ENCODE peak calls at places on chromosomes 4 and X, in eight cellular contexts. B is type B pancreatic cell, J is fibroblast of lung, L is fibroblast of the aortic adventitia, O is cardiac fibroblast, E is tibial artery, S is progenitor cell of endocrine pancreas, T is brain microvascular endothelial cell. H is an unnamed sample.

GRCh38 chrX:67583171-67583570 is 39.4 kb downstream of the AR start:
- DNase-seq in B (no peak), J (no peak), L (no peak), O (no peak), E (no peak), S (no peak), T (no peak), H (no peak)

GRCh38 chr4:54929459-54929858 is 195.9 kb downstream of the KDR start:
- DNase-seq in B (no peak), J (no peak), L (no peak), O (peak), E (no peak), S (no peak), T (no peak), H (no peak)

GRCh38 chr4:1276984-1277383 is 12.7 kb upstream of the MAEA start:
- DNase-seq in B (no peak), J (no peak), L (no peak), O (no peak), E (no peak), S (no peak), T (no peak), H (no peak)

GRCh38 chrX:2689773-2690666 is 1.1 kb upstream of the CD99 start:
- DNase-seq in B (no peak), J (no peak), L (no peak), O (no peak), E (no peak), S (no peak), T (no peak), H (no peak)

GRCh38 chr4:173436149-173436579 is 37.2 kb upstream of the SCRG1 start:
- DNase-seq in B (no peak), J (peak), L (peak), O (peak), E (no peak), S (no peak), T (peak), H (no peak)

GRCh38 chr4:110165382-110166285 is 32.8 kb downstream of the ELOVL6 start:
- DNase-seq in B (no peak), J (peak), L (peak), O (peak), E (no peak), S (no peak), T (peak), H (peak)

GRCh38 chr4:177182156-177182555 is 127.5 kb upstream of the NEIL3 start:
- DNase-seq in B (no peak), J (peak), L (peak), O (peak), E (no peak), S (no peak), T (no peak), H (no peak)

GRCh38 chr4:40484346-40484745 is 145.3 kb downstream of the RBM47 start:
- DNase-seq in B (no peak), J (no peak), L (no peak), O (peak), E (no peak), S (no peak), T (no peak), H (no peak)

GRCh38 chr4:126533176-126533575 is 1099.6 kb upstream of the INTU start:
- DNase-seq in B (no peak), J (peak), L (peak), O (peak), E (no peak), S (no peak), T (no peak), H (no peak)

GRCh38 chrX:64176876-64177275 is 28.6 kb downstream of the AMER1 start:
- DNase-seq in B (no peak), J (no peak), L (peak), O (no peak), E (no peak), S (no peak), T (no peak), H (no peak)

GRCh38 chr4:75512336-75513211 is 1.6 kb downstream of the RCHY1 start:
- DNase-seq in B (no peak), J (peak), L (peak), O (peak), E (no peak), S (no peak), T (no peak), H (peak)

GRCh38 chrX:75131973-75132627 is 24.0 kb downstream of the ABCB7 start:
- DNase-seq in B (no peak), J (no peak), L (no peak), O (no peak), E (no peak), S (no peak), T (no peak), H (no peak)

GRCh38 chr4:57605374-57605773 is 495.2 kb upstream of the IGFBP7 start:
- DNase-seq in B (no peak), J (no peak), L (no peak), O (no peak), E (no peak), S (no peak), T (no peak), H (no peak)

GRCh38 chr4:98803287-98803677 is 125.7 kb downstream of the EIF4E start:
- DNase-seq in B (no peak), J (no peak), L (no peak), O (no peak), E (no peak), S (no peak), T (no peak), H (no peak)

GRCh38 chr4:98793658-98794057 is 135.2 kb upstream of the TSPAN5 start:
- DNase-seq in B (no peak), J (no peak), L (no peak), O (no peak), E (no peak), S (no peak), T (no peak), H (no peak)

GRCh38 chr4:168794092-168794707 is 215.9 kb downstream of the CBR4 start:
- DNase-seq in B (no peak), J (no peak), L (no peak), O (no peak), E (no peak), S (no peak), T (no peak), H (no peak)

GRCh38 chrX:46572295-46572936 is 1.1 kb upstream of the CHST7 start:
- DNase-seq in B (no peak), J (no peak), L (no peak), O (no peak), E (no peak), S (no peak), T (no peak), H (peak)

GRCh38 chrX:23788946-23789345 is 6.0 kb downstream of the SAT1 start:
- DNase-seq in B (no peak), J (no peak), L (no peak), O (no peak), E (no peak), S (no peak), T (no peak), H (no peak)

GRCh38 chr4:5712517-5712916 is 1.5 kb downstream of the EVC start:
- DNase-seq in B (no peak), J (peak), L (peak), O (peak), E (no peak), S (no peak), T (peak), H (peak)

GRCh38 chrX:97685753-97686152 is 802.0 kb downstream of the RPA4 start:
- DNase-seq in B (no peak), J (peak), L (peak), O (peak), E (no peak), S (no peak), T (peak), H (peak)

GRCh38 chr4:109032676-109033075 is 269.8 kb downstream of the COL25A1 start:
- DNase-seq in B (no peak), J (no peak), L (no peak), O (no peak), E (no peak), S (no peak), T (no peak), H (no peak)

GRCh38 chrX:64580035-64580434 is 184.8 kb upstream of the MTMR8 start:
- DNase-seq in B (no peak), J (no peak), L (no peak), O (no peak), E (no peak), S (no peak), T (no peak), H (peak)

GRCh38 chr4:67727124-67727850 is 26.3 kb upstream of the UBA6 start:
- DNase-seq in B (no peak), J (peak), L (peak), O (peak), E (no peak), S (no peak), T (peak), H (no peak)

GRCh38 chr4:182478475-182478874 is 235.3 kb downstream of the TENM3 start:
- DNase-seq in B (no peak), J (peak), L (peak), O (peak), E (no peak), S (no peak), T (peak), H (no peak)

GRCh38 chrX:10615931-10616780 is 4.2 kb downstream of the MID1 start:
- DNase-seq in B (no peak), J (peak), L (peak), O (peak), E (no peak), S (no peak), T (peak), H (peak)

GRCh38 chr4:20288846-20289512 is 37.3 kb downstream of the SLIT2 start:
- DNase-seq in B (no peak), J (peak), L (peak), O (peak), E (no peak), S (no peak), T (no peak), H (no peak)

GRCh38 chr4:104915864-104916263 is 230.8 kb upstream of the TET2 start:
- DNase-seq in B (no peak), J (no peak), L (no peak), O (no peak), E (no peak), S (no peak), T (no peak), H (no peak)

GRCh38 chrX:154827624-154828408 is 6.6 kb downstream of the SMIM9 start:
- DNase-seq in B (no peak), J (no peak), L (no peak), O (no peak), E (no peak), S (no peak), T (no peak), H (no peak)

GRCh38 chr4:168501407-168501806 is 4.6 kb downstream of the PALLD start:
- DNase-seq in B (no peak), J (no peak), L (no peak), O (no peak), E (no peak), S (no peak), T (no peak), H (no peak)

GRCh38 chr4:1402021-1402515 is 4.2 kb downstream of the NKX1-1 start:
- DNase-seq in B (no peak), J (no peak), L (no peak), O (no peak), E (peak), S (peak), T (no peak), H (no peak)

GRCh38 chrX:155718964-155719586 is 106.3 kb upstream of the TMLHE start:
- DNase-seq in B (no peak), J (no peak), L (peak), O (peak), E (no peak), S (no peak), T (peak), H (no peak)

GRCh38 chr4:36573441-36573840 is 292.0 kb downstream of the DTHD1 start:
- DNase-seq in B (no peak), J (no peak), L (no peak), O (no peak), E (no peak), S (no peak), T (no peak), H (no peak)

GRCh38 chr4:82811392-82811791 is 12.8 kb upstream of the SCD5 start:
- DNase-seq in B (no peak), J (no peak), L (no peak), O (no peak), E (no peak), S (no peak), T (no peak), H (no peak)

DNA sequence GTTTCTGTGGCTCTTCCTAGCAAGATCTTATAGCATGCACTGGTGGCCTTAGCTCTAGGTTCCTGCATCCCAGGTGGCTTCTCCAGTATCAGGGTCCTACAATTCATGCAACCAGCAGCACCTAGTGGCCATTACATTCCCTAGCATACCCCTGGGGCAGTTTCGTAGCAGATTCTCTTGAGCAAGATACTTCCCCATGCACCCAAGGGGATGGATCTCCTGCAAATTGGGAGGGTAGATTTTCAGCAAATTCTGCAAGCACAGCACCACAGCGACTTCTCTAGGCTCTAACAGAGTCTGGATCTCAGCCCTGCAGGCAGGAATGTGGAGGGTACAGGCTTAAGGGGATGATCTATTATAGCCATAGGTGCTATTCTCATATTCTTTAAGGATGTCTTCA is 13.1 kb upstream of the SLC9B1 start:
- DNase-seq in B (no peak), J (peak), L (peak), O (peak), E (no peak), S (no peak), T (peak), H (peak)
- TF ChIP-seq CTCF in B (peak), J (peak), L (peak), O (peak), E (no peak), S (peak), T (peak), H (peak)

GRCh38 chr4:101285985-101286384 is 61.3 kb downstream of the PPP3CA start:
- DNase-seq in B (no peak), J (no peak), L (no peak), O (no peak), E (no peak), S (no peak), T (no peak), H (no peak)

GRCh38 chr4:101284546-101284945 is 62.8 kb downstream of the PPP3CA start:
- DNase-seq in B (no peak), J (peak), L (peak), O (peak), E (no peak), S (no peak), T (no peak), H (no peak)

GRCh38 chr4:101288365-101289145 is 58.8 kb downstream of the PPP3CA start:
- DNase-seq in B (no peak), J (peak), L (no peak), O (peak), E (no peak), S (no peak), T (no peak), H (no peak)

GRCh38 chr4:101286663-101287062 is 60.7 kb downstream of the PPP3CA start:
- DNase-seq in B (no peak), J (no peak), L (no peak), O (no peak), E (no peak), S (no peak), T (no peak), H (no peak)

GRCh38 chr4:101287332-101287731 is 60.0 kb downstream of the PPP3CA start:
- DNase-seq in B (no peak), J (no peak), L (no peak), O (no peak), E (no peak), S (no peak), T (no peak), H (no peak)
- TF ChIP-seq CTCF in B (no peak), J (no peak), L (no peak), O (no peak), E (no peak), S (no peak), T (no peak), H (no peak)

GRCh38 chr4:149901128-149901527 is 85.5 kb upstream of the IQCM start:
- DNase-seq in B (no peak), J (no peak), L (no peak), O (no peak), E (no peak), S (no peak), T (no peak), H (no peak)

GRCh38 chr4:149891381-149891780 is 75.7 kb upstream of the IQCM start:
- DNase-seq in B (no peak), J (no peak), L (no peak), O (no peak), E (no peak), S (no peak), T (no peak), H (no peak)

GRCh38 chr4:149897784-149898183 is 82.1 kb upstream of the IQCM start:
- DNase-seq in B (no peak), J (peak), L (peak), O (peak), E (no peak), S (no peak), T (no peak), H (no peak)

DNA sequence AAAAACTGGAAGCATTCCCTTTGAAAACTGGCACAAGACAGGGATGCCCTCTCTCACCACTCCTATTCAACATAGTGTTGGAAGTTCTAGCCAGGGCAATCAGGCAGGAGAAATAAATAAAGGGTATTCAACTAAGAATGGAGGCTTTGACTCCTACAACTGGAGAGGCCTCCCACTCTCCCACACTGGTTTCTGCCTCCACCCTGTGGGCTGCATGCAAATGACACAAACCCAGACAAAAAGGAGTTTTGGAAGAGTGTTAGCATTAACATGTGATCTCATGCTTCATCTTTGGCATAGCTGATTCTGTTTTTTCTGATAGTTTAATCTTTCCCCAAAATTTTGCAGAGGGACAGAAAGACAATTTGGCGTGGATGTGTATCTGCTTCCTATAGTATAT is 80.8 kb upstream of the IQCM start:
- DNase-seq in B (no peak), J (peak), L (peak), O (peak), E (no peak), S (no peak), T (peak), H (no peak)
- TF ChIP-seq CTCF in B (peak), J (peak), L (peak), O (peak), E (peak), S (peak), T (peak), H (no peak)

GRCh38 chr4:145055533-145056257 is 42.3 kb downstream of the ANAPC10 start:
- DNase-seq in B (no peak), J (no peak), L (no peak), O (no peak), E (no peak), S (no peak), T (no peak), H (no peak)

GRCh38 chr4:145066063-145066501 is 31.9 kb downstream of the ANAPC10 start:
- DNase-seq in B (no peak), J (no peak), L (no peak), O (no peak), E (no peak), S (no peak), T (no peak), H (no peak)

GRCh38 chr4:145058256-145058655 is 39.7 kb downstream of the ANAPC10 start:
- DNase-seq in B (no peak), J (no peak), L (no peak), O (no peak), E (no peak), S (no peak), T (no peak), H (no peak)

GRCh38 chr4:145056325-145057130 is 41.5 kb downstream of the ANAPC10 start:
- DNase-seq in B (no peak), J (no peak), L (no peak), O (no peak), E (no peak), S (no peak), T (no peak), H (no peak)

GRCh38 chr4:145061325-145061920 is 36.6 kb downstream of the ANAPC10 start:
- DNase-seq in B (no peak), J (peak), L (peak), O (peak), E (no peak), S (no peak), T (no peak), H (no peak)
- TF ChIP-seq CTCF in B (peak), J (no peak), L (peak), O (peak), E (peak), S (peak), T (no peak), H (peak)

DNA sequence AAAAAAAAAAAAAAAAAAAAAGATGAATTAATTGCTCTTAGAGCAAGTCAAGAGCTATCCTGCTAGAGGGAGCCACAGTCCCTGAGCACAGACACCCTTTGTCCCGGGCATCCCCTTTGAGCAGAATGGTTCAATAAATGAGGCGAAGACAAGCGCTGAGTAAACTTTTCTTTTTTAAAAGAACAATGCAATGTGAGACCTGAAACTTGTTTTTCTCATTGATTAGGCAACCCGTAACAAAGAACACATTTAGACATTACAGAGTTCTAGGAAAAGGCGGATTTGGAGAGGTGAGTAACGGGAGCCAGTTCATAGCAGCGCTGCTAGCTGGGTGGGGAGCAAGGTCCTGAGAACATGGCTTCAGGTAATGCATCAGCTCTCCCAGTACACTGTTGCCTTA is 46.1 kb downstream of the GRK4 start:
- DNase-seq in B (no peak), J (peak), L (peak), O (peak), E (no peak), S (peak), T (no peak), H (peak)
- TF ChIP-seq CTCF in B (peak), J (no peak), L (no peak), O (peak), E (no peak), S (peak), T (peak), H (peak)

DNA sequence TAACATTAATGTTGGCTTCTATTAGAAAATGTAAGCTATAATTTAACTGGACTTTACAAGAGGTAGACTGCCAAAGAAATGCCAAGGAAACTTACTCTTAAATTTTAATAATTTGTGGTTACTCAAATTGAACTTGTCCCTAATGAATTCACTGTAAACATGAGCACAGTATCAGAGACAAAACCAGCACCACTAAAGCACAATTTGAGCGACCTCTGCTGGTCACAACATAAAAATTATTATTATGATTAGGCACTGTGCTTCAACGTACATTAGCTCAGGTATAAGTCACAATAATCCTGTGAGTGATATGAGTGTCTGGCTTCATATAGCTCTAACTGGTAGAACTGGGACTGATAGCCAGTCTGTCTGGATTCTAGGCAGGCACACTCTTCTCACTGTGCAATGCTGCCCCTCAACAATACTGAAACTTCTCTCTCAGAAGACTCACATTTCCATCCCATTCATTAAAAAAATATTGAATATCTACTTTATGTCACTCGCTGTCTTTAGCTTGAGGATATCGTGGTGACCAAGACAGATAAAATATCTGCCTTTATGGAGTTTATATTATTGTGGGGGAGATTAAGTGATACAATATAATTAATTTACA is 8.0 kb downstream of the NUDT6 start:
- DNase-seq in B (no peak), J (peak), L (peak), O (peak), E (no peak), S (no peak), T (no peak), H (no peak)
- TF ChIP-seq CTCF in B (peak), J (peak), L (peak), O (peak), E (peak), S (no peak), T (peak), H (no peak)

GRCh38 chr4:70737409-70737808 is 15.6 kb downstream of the RUFY3 start:
- DNase-seq in B (no peak), J (no peak), L (no peak), O (no peak), E (no peak), S (no peak), T (no peak), H (no peak)
- TF ChIP-seq CTCF in B (no peak), J (no peak), L (no peak), O (no peak), E (no peak), S (no peak), T (no peak), H (no peak)

H was measured in activated CD8-positive, alpha-beta T cell treated with anti-CD3 and anti-CD28 coated beads for 36 hours.